ENCODE peak calls at places on chromosomes 4 and X, in five cellular contexts. Q is NCI-H2081, M is glutamatergic neuron, Z is NB4, L is spleen. U is an unnamed sample.

GRCh38 chr4:138843611-138844010 is 172.0 kb upstream of the NOCT start:
- DNase-seq in Q (no peak), M (no peak), Z (no peak), L (no peak), U (no peak)

GRCh38 chr4:152778656-152779512 is 646 bp downstream of the TIGD4 start:
- DNase-seq in Q (no peak), M (peak; percentile 36), Z (peak; percentile 42), L (peak; percentile 77), U (peak; percentile 42)

GRCh38 chr4:52982246-52982950 is 120.3 kb downstream of the RASL11B start:
- DNase-seq in Q (peak; percentile 45), M (no peak), Z (peak; percentile 52), L (no peak), U (no peak)

GRCh38 chrX:64570204-64570603 is 175.0 kb upstream of the MTMR8 start:
- DNase-seq in Q (no peak), M (no peak), Z (peak; percentile 1), L (no peak), U (no peak)

GRCh38 chrX:109040057-109040456 is 303.7 kb upstream of the IRS4 start:
- DNase-seq in Q (no peak), M (no peak), Z (no peak), L (no peak), U (no peak)

GRCh38 chr4:14792702-14793227 is 209.5 kb upstream of the CPEB2 start:
- DNase-seq in Q (no peak), M (no peak), Z (no peak), L (no peak), U (no peak)

GRCh38 chr4:6873792-6874461 is 35.7 kb upstream of the TBC1D14 start:
- DNase-seq in Q (peak; percentile 62), M (peak; percentile 85), Z (peak; percentile 81), L (peak; percentile 93), U (peak; percentile 34)

GRCh38 chrX:150680974-150681373 is 12.2 kb upstream of the MTMR1 start:
- DNase-seq in Q (no peak), M (no peak), Z (peak; percentile 34), L (no peak), U (no peak)

GRCh38 chrX:53281321-53281822 is at the start of gene IQSEC2:
- DNase-seq in Q (no peak), M (no peak), Z (peak; percentile 31), L (peak; percentile 79), U (peak; percentile 22)

GRCh38 chr4:53558061-53558801 is 33.1 kb downstream of the LNX1 start:
- DNase-seq in Q (no peak), M (peak; percentile 23), Z (peak; percentile 69), L (no peak), U (peak; percentile 70)

GRCh38 chr4:9904976-9905587 is 116.2 kb downstream of the SLC2A9 start:
- DNase-seq in Q (no peak), M (no peak), Z (no peak), L (no peak), U (no peak)

GRCh38 chr4:128220286-128221235 is 67.1 kb downstream of the PGRMC2 start:
- DNase-seq in Q (peak; percentile 1), M (no peak), Z (peak; percentile 53), L (no peak), U (no peak)

GRCh38 chr4:41448935-41449334 is 89.0 kb upstream of the LIMCH1 start:
- DNase-seq in Q (no peak), M (no peak), Z (no peak), L (no peak), U (no peak)

GRCh38 chr4:113289736-113290135 is 240.3 kb downstream of the ANK2 start:
- DNase-seq in Q (no peak), M (no peak), Z (no peak), L (no peak), U (no peak)

GRCh38 chr4:106421441-106422296 is 53.1 kb upstream of the GIMD1 start:
- DNase-seq in Q (no peak), M (no peak), Z (no peak), L (no peak), U (no peak)

GRCh38 chr4:163598489-163598888 is 104.0 kb downstream of the TMA16 start:
- DNase-seq in Q (no peak), M (no peak), Z (no peak), L (no peak), U (no peak)

GRCh38 chr4:119139316-119139715 is 3.7 kb downstream of the MYOZ2 start:
- DNase-seq in Q (no peak), M (no peak), Z (no peak), L (no peak), U (no peak)

GRCh38 chrX:48476919-48477318 is 920 bp downstream of the FTSJ1 start:
- DNase-seq in Q (no peak), M (no peak), Z (no peak), L (no peak), U (no peak)

GRCh38 chr4:41264212-41264611 is 7.5 kb downstream of the UCHL1 start:
- DNase-seq in Q (no peak), M (no peak), Z (no peak), L (no peak), U (no peak)

GRCh38 chr4:3706111-3706511 is 60.1 kb upstream of the ADRA2C start:
- DNase-seq in Q (no peak), M (no peak), Z (no peak), L (peak; percentile 45), U (no peak)

GRCh38 chrX:85243761-85244410 is at the start of the genes SATL1 and ZNF711:
- DNase-seq in Q (peak; percentile 93), M (peak; percentile 79), Z (no peak), L (peak; percentile 70), U (peak; percentile 38)

GRCh38 chrX:134604701-134605271 is 53.5 kb downstream of the PLAC1 start:
- DNase-seq in Q (no peak), M (no peak), Z (no peak), L (no peak), U (no peak)

U was measured in anterior cingulate cortex.